ENCODE peak calls at places on chromosomes 5 and 9, in seven cellular contexts. Q is fibroblast of pulmonary artery, R is progenitor cell of endocrine pancreas, U is cardiac muscle cell, M is BJ, F is fibroblast of mammary gland, V is pancreas. C is an unnamed sample.
A peak's percentile ranks its signal among the peaks of the same experiment; 100 is the strongest.

GRCh38 chr5:55633574-55634203 is 78.4 kb downstream of the SLC38A9 start:
- DNase-seq in F (peak; percentile 58), U (peak; percentile 43), V (peak; percentile 34), R (no peak), Q (peak; percentile 31), M (no peak), C (no peak)

GRCh38 chr9:89850633-89851325 is 246.0 kb downstream of the GADD45G start:
- DNase-seq in U (peak; percentile 14), M (no peak), Q (peak; percentile 4), R (no peak), F (peak; percentile 31), V (no peak), C (no peak)

GRCh38 chr5:145104106-145104505 is 731.0 kb downstream of the PRELID2 start:
- DNase-seq in V (no peak), R (no peak), F (no peak), M (peak; percentile 16), Q (no peak), U (no peak), C (no peak)

GRCh38 chr9:117325789-117326185 is 89.1 kb downstream of the ASTN2 start:
- DNase-seq in R (no peak), U (no peak), F (no peak), Q (no peak), M (no peak), V (no peak), C (no peak)

GRCh38 chr9:97845130-97845529 is 7.9 kb upstream of the FOXE1 start:
- DNase-seq in V (no peak), F (peak; percentile 10), U (peak; percentile 37), M (no peak), R (no peak), Q (peak; percentile 20), C (no peak)

GRCh38 chr9:19470567-19470966 is 61.8 kb downstream of the ACER2 start:
- DNase-seq in U (no peak), R (no peak), F (no peak), Q (no peak), V (no peak), M (no peak), C (no peak)

GRCh38 chr9:110777201-110777842 is 108.7 kb downstream of the MUSK start:
- DNase-seq in F (peak; percentile 31), R (no peak), M (no peak), V (no peak), U (peak; percentile 78), Q (peak; percentile 77), C (peak; percentile 44)

GRCh38 chr9:71630371-71630770 is 137.9 kb downstream of the CEMIP2 start:
- DNase-seq in F (no peak), Q (peak; percentile 30), V (no peak), R (no peak), U (no peak), M (no peak), C (no peak)

GRCh38 chr5:98309785-98310566 is 463.5 kb upstream of the RGMB start:
- DNase-seq in F (peak; percentile 99), Q (peak; percentile 95), M (peak; percentile 95), U (peak; percentile 90), V (no peak), R (no peak), C (peak; percentile 81)

GRCh38 chr5:39019231-39019630 is 55.0 kb downstream of the RICTOR start:
- DNase-seq in Q (no peak), U (no peak), F (no peak), R (no peak), M (no peak), V (no peak), C (peak; percentile 24)

GRCh38 chr5:37891832-37892231 is 52.0 kb upstream of the GDNF start:
- DNase-seq in V (no peak), U (no peak), F (no peak), M (no peak), Q (no peak), R (no peak), C (no peak)

GRCh38 chr5:138874771-138875628 is at the start of gene LRRTM2:
- DNase-seq in U (peak; percentile 59), V (no peak), M (peak; percentile 24), Q (peak; percentile 66), F (peak; percentile 89), R (no peak), C (peak; percentile 92)

GRCh38 chr9:87109851-87110250 is 162.5 kb upstream of the GAS1 start:
- DNase-seq in Q (peak; percentile 53), R (no peak), U (peak; percentile 53), M (peak; percentile 30), V (no peak), F (peak; percentile 88), C (peak; percentile 66)

GRCh38 chr5:154943527-154943926 is 2.7 kb downstream of the MRPL22 start:
- DNase-seq in V (no peak), F (no peak), R (no peak), M (no peak), Q (no peak), U (no peak), C (no peak)

GRCh38 chr5:154937718-154938466 is at the start of gene GEMIN5:
- DNase-seq in M (no peak), V (peak; percentile 85), Q (peak; percentile 85), R (peak; percentile 66), U (peak; percentile 90), F (peak; percentile 82), C (peak; percentile 85)

GRCh38 chr5:154944716-154945115 is 3.8 kb downstream of the MRPL22 start:
- DNase-seq in V (no peak), U (no peak), R (no peak), Q (no peak), F (no peak), M (no peak), C (no peak)

GRCh38 chr5:154940375-154940771 is 500 bp upstream of the MRPL22 start:
- DNase-seq in R (no peak), M (no peak), F (no peak), V (no peak), U (no peak), Q (no peak), C (no peak)

GRCh38 chr5:154940772-154941620 is at the start of gene MRPL22:
- DNase-seq in F (peak; percentile 92), M (peak; percentile 60), V (peak; percentile 90), Q (peak; percentile 96), U (peak; percentile 96), R (peak; percentile 91), C (peak; percentile 95)
- TF ChIP-seq CTCF in F (no peak), M (no peak), V (no peak), Q (no peak), U (no peak), R (no peak), C (no peak)

GRCh38 chr5:65102826-65103673 is 334.3 kb downstream of the CWC27 start:
- DNase-seq in F (peak; percentile 62), Q (peak; percentile 63), R (no peak), M (no peak), U (peak; percentile 77), V (peak; percentile 56), C (peak; percentile 55)
- TF ChIP-seq CTCF in F (no peak), Q (no peak), R (no peak), M (peak; percentile 32), U (peak; percentile 28), V (no peak), C (peak; percentile 21)

GRCh38 chr5:116032094-116032517 is at the start of gene ARL14EPL:
- DNase-seq in R (no peak), Q (peak; percentile 94), U (peak; percentile 93), F (peak; percentile 90), M (peak; percentile 19), V (no peak), C (peak; percentile 74)
- TF ChIP-seq CTCF in R (peak; percentile 13), Q (peak; percentile 46), U (peak; percentile 49), F (peak; percentile 42), M (peak; percentile 46), V (no peak), C (peak; percentile 60)

DNA sequence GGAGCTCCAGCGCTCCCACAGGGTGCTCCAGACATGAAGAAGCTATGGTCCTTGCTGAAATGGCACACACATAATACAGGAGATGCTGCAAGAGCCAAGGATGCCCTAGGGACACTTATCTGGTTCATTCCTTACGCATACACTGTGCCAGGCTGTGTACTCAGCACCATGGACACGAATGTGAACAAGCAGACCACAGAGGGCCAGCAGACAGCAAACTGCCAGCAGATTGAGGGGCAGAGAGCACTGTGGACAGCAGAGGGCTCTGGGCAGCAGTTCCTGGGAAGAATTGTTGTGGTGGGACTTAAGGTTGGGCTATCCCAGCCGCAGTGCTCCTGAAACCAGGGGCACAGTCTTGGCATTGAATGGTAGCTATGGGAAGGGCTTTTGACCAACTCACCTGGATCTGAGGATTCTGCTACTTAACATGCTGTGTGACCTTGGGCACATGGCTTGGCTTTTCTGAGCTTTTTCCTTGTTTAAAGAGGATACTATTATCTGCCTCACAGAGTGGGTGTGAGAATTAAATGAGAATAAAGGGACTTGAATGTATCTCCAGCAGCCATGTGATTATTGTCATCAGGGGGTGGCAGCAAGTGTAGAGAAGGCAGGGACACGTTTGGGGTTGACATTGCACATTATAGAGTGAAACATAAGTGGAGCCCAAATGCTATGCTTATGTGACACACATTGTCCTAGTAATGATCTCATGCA is 30.0 kb downstream of the PPARGC1B start:
- DNase-seq in F (no peak), R (no peak), M (no peak), V (no peak), U (peak; percentile 15), Q (no peak), C (no peak)
- TF ChIP-seq CTCF in F (peak; percentile 6), R (no peak), M (no peak), V (no peak), U (peak; percentile 19), Q (no peak), C (no peak)

DNA sequence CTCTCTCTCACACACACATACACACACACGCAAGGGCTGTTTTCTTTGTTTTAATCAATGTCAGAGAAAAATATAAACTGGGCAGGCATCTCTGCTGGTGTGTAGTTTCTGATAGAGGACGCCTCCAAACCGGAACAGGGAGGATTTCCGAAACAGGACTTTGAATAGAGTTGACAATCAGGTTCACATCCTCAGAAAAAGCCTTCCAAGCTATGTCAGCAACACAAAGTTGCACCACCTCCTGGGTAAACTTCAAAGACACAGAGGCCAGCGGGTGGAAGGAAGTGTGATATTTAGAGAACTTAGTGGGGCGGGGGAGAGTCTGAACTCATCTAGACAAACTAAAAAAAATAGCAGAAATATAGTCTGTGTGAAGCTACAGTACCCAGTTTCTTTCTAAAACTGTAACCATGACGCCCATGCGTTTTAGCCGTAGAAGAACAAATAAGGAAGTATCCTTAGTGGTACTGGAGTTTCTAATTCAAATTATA is 1.2 kb downstream of the ST8SIA4 start:
- DNase-seq in F (no peak), V (no peak), U (peak; percentile 38), Q (peak; percentile 53), M (no peak), R (no peak), C (peak; percentile 12)
- TF ChIP-seq CTCF in F (no peak), V (no peak), U (no peak), Q (no peak), M (no peak), R (no peak), C (no peak)

GRCh38 chr5:22539756-22540155 is 313.4 kb downstream of the CDH12 start:
- DNase-seq in Q (no peak), V (no peak), F (no peak), U (no peak), R (no peak), M (no peak), C (no peak)

DNA sequence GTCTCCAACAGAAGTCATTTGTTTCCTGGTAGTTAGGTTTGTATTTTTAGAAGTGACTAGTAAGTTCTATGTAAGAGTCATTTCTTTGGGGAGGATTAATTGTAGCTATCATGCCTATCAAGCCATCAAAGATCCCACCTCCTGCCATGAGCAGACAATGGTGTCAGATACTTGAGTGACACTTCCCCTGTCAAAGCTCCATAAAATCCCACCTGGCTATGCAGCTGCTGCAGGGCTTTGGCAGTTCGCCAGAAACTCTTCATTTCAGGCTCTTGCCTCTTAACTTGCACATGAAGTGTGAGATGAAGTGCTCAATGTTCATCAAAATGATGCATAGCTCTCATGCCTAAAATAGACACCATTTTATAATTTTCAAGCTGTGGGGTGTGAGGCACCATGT is 312.1 kb downstream of the CDH12 start:
- DNase-seq in Q (no peak), M (no peak), V (peak; percentile 11), R (no peak), U (no peak), F (no peak), C (no peak)
- TF ChIP-seq CTCF in Q (no peak), M (no peak), V (no peak), R (no peak), U (no peak), F (no peak), C (no peak)